ENCODE peak calls at places on chromosomes 7 and 10, in four cellular contexts. H is right lobe of liver, J is foreskin fibroblast, P is lower leg skin. I is an unnamed sample.

GRCh38 chr10:117374506-117375359 is 507 bp downstream of the PDZD8 start:
- DNase-seq in H (peak), J (peak), P (no peak), I (peak)

GRCh38 chr7:81173766-81174281 is 255.0 kb upstream of the SEMA3C start:
- DNase-seq in H (no peak), J (peak), P (no peak), I (no peak)

GRCh38 chr10:43093423-43094090 is 16.7 kb downstream of the RET start:
- DNase-seq in H (no peak), J (peak), P (no peak), I (peak)

GRCh38 chr7:159157714-159158113 is 13.0 kb upstream of the VIPR2 start:
- DNase-seq in H (no peak), J (no peak), P (no peak), I (no peak)

GRCh38 chr7:81501220-81501619 is 268.6 kb downstream of the HGF start:
- DNase-seq in H (no peak), J (peak), P (no peak), I (no peak)

GRCh38 chr7:151768805-151769188 is 108.1 kb downstream of the PRKAG2 start:
- DNase-seq in H (no peak), J (no peak), P (no peak), I (no peak)

GRCh38 chr10:118373786-118374185 is 31.7 kb upstream of the FAM204A start:
- DNase-seq in H (no peak), J (peak), P (no peak), I (no peak)

GRCh38 chr10:77390481-77390891 is 247.1 kb downstream of the KCNMA1 start:
- DNase-seq in H (no peak), J (peak), P (no peak), I (no peak)

GRCh38 chr10:100370976-100371706 is 24.1 kb downstream of the SCD start:
- DNase-seq in H (peak), J (peak), P (peak), I (peak)

GRCh38 chr10:4352566-4352961 is 473.4 kb upstream of the AKR1E2 start:
- DNase-seq in H (no peak), J (peak), P (no peak), I (no peak)

GRCh38 chr7:92178928-92179373 is at the start of gene LRRD1:
- DNase-seq in H (peak), J (peak), P (peak), I (peak)

GRCh38 chr7:100515072-100515532 is 23.9 kb upstream of the AGFG2 start:
- DNase-seq in H (no peak), J (peak), P (no peak), I (no peak)

GRCh38 chr7:21912305-21912704 is 33.4 kb downstream of the CDCA7L start:
- DNase-seq in H (no peak), J (peak), P (peak), I (peak)

GRCh38 chr10:120989279-120989678 is 138.1 kb downstream of the WDR11 start:
- DNase-seq in H (no peak), J (no peak), P (peak), I (no peak)

GRCh38 chr7:19752045-19752444 is 21.4 kb downstream of the TMEM196 start:
- DNase-seq in H (no peak), J (no peak), P (no peak), I (no peak)

GRCh38 chr7:108299251-108300014 is 156.8 kb downstream of the NRCAM start:
- DNase-seq in H (no peak), J (peak), P (no peak), I (no peak)

GRCh38 chr7:47988496-47989386 is 9.3 kb upstream of the HUS1 start:
- DNase-seq in H (no peak), J (peak), P (no peak), I (no peak)

GRCh38 chr10:104267721-104268690 is 978 bp upstream of the GSTO2 start:
- DNase-seq in H (no peak), J (peak), P (no peak), I (no peak)

GRCh38 chr10:130409346-130409745 is 273.2 kb downstream of the GLRX3 start:
- DNase-seq in H (no peak), J (no peak), P (no peak), I (no peak)

GRCh38 chr7:129843365-129843898 is 109.3 kb downstream of the UBE2H start:
- DNase-seq in H (no peak), J (no peak), P (no peak), I (no peak)

GRCh38 chr7:22713463-22713862 is 13.5 kb upstream of the IL6 start:
- DNase-seq in H (no peak), J (no peak), P (no peak), I (no peak)

GRCh38 chr10:47008769-47009168 is 97.5 kb downstream of the PTPN20 start:
- DNase-seq in H (no peak), J (no peak), P (no peak), I (no peak)

GRCh38 chr10:80739963-80740715 is 202.4 kb downstream of the SH2D4B start:
- DNase-seq in H (no peak), J (no peak), P (no peak), I (no peak)

GRCh38 chr10:35822316-35822715 is 180.2 kb upstream of the FZD8 start:
- DNase-seq in H (no peak), J (peak), P (peak), I (peak)

GRCh38 chr7:45574521-45575500 is 643 bp downstream of the ADCY1 start:
- DNase-seq in H (no peak), J (peak), P (no peak), I (no peak)

GRCh38 chr10:11042375-11042774 is 24.7 kb downstream of the CELF2 start:
- DNase-seq in H (no peak), J (peak), P (no peak), I (no peak)

GRCh38 chr7:1647961-1648631 is 22.0 kb upstream of the ELFN1 start:
- DNase-seq in H (peak), J (no peak), P (no peak), I (no peak)
- H3K4me3 ChIP-seq in H (no peak), J (no peak), P (no peak), I (no peak)

GRCh38 chr10:7622969-7623368 is 43.8 kb downstream of the ITIH5 start:
- DNase-seq in H (no peak), J (no peak), P (no peak), I (no peak)
- TF ChIP-seq CTCF in H (peak), J (no peak), P (no peak), I (peak)

GRCh38 chr10:97726636-97727178 is 10.2 kb upstream of the ZFYVE27 start:
- DNase-seq in H (no peak), J (peak), P (no peak), I (no peak)
- H3K4me3 ChIP-seq in H (no peak), J (peak), P (no peak), I (peak)

GRCh38 chr7:118590107-118590506 is 365.6 kb downstream of the ANKRD7 start:
- DNase-seq in H (no peak), J (no peak), P (no peak), I (no peak)
- TF ChIP-seq CTCF in H (no peak), J (no peak), P (no peak), I (no peak)

GRCh38 chr10:96719850-96720421 is 378 bp downstream of the PIK3AP1 start:
- DNase-seq in H (peak), J (peak), P (no peak), I (no peak)
- H3K4me3 ChIP-seq in H (peak), J (no peak), P (peak), I (peak)

DNA sequence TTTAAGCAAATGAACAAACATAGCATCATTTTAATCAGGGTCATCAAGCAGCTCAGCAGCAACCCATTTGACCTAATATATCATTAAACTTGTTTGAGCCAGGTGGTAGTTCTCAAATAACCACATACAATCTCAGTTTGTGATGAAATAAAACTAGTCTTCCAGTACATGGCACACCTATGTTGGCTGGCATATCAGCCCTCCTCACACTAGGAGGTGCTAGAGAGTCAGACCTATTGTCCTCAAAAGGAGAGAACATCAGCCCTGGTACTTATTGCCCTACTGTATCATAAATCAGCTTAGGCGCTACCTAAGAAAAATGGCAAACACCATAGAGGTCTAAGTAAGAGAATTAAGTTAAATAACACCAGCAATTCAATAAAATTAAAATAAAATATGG is 81.7 kb downstream of the CABCOCO1 start:
- DNase-seq in H (no peak), J (no peak), P (no peak), I (no peak)
- TF ChIP-seq CTCF in H (no peak), J (peak), P (no peak), I (no peak)

GRCh38 chr10:5858811-5859210 is 30.9 kb downstream of the ANKRD16 start:
- DNase-seq in H (no peak), J (no peak), P (no peak), I (no peak)

GRCh38 chr10:5856701-5857004 is 33.0 kb downstream of the ANKRD16 start:
- DNase-seq in H (no peak), J (no peak), P (no peak), I (no peak)

GRCh38 chr10:5862360-5862929 is 27.2 kb downstream of the ANKRD16 start:
- DNase-seq in H (no peak), J (no peak), P (no peak), I (no peak)

GRCh38 chr10:5861269-5862031 is 28.2 kb downstream of the ANKRD16 start:
- DNase-seq in H (no peak), J (peak), P (no peak), I (no peak)

GRCh38 chr10:5860039-5860438 is 29.7 kb downstream of the ANKRD16 start:
- DNase-seq in H (no peak), J (peak), P (no peak), I (no peak)
- H3K4me3 ChIP-seq in H (no peak), J (no peak), P (no peak), I (no peak)

DNA sequence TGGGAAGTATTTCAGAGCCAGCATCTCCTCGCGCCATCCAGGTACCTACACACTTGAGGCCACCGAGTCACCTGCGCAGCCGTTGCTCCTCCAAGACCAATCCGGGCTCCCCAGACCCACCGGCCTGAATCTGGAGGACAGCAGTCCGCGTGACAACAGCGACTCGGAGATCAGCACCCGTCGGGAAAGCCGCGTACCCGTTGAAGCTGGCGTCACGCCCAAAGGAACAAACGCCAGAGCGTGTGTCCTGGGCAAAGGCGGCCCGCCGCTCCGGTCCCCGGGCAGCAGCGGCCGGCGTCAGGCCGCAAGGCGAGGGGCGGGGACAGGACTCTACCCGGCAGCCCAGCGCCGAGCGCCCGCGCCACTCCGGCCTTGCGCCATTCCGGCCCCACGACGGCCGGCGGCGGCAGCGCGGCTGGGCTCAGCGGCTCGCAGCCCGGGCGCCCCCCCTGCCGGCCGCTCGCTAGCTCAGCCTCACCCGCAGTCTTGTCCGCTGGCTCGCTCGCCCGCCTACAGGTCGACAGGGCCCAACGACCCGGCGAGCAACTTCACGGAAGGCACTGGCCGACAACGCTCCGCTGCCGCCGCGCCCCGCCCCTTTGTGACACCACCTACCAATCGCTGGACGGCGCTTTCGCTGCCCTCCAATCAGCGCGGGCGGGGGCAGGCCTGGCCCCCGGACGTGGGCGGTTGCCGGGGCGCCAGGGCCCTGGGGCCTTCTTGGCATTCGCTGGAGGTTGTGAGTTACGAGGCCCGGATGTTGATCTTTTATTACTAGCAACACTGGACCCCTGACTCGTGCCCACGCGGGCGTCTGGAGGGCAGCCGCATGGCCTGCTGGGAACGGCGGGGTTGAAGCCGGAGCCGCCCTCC is at the start of gene ZFAND4:
- DNase-seq in H (peak), J (peak), P (peak), I (peak)
- TF ChIP-seq CTCF in H (peak), J (peak), P (no peak), I (peak)